ENCODE peak calls at places on chromosomes 12 and 14, in eight cellular contexts. J is HepG2; Y is activated T-cell treated with anti-CD3 and anti-CD28 coated beads for 1 hour; C is Right ventricle myocardium inferior; K is NCI-H1092 treated with DMSO at 0.1 percent for 48 hours; N is stimulated activated CD4-positive, alpha-beta T cell treated with anti-CD3 and anti-CD28 coated beads, Interleukin-2, amount 100 ng/mL, for 4 hours; Q is Calu3; R is NCI-H187 treated with DMSO at 0.1 percent for 48 hours. V is an unnamed sample.

GRCh38 chr14:24398943-24399801 is at the start of gene NYNRIN:
- DNase-seq in Q (peak), N (no peak), K (peak), C (no peak), Y (peak), R (no peak), J (no peak), V (no peak)

GRCh38 chr14:60999536-60999935 is 18.5 kb downstream of the SLC38A6 start:
- DNase-seq in R (no peak), J (no peak), N (no peak), Q (no peak), K (no peak), C (no peak), Y (no peak), V (no peak)

GRCh38 chr12:131832393-131833231 is 4.4 kb downstream of the MMP17 start:
- DNase-seq in J (no peak), C (peak), R (no peak), Y (no peak), N (no peak), K (peak), Q (peak), V (peak)

GRCh38 chr14:51873221-51873893 is 12.9 kb downstream of the GNG2 start:
- DNase-seq in Q (peak), J (no peak), R (no peak), K (peak), N (no peak), C (no peak), Y (no peak), V (no peak)

GRCh38 chr12:124874188-124874587 is 10.5 kb upstream of the SCARB1 start:
- DNase-seq in Q (no peak), R (no peak), Y (no peak), C (no peak), K (no peak), N (no peak), J (no peak), V (no peak)

GRCh38 chr12:109542014-109542413 is 31.3 kb downstream of the MMAB start:
- DNase-seq in J (no peak), Y (no peak), R (no peak), Q (no peak), N (no peak), K (no peak), C (no peak), V (no peak)

GRCh38 chr14:105940534-105941225 is 414.3 kb downstream of the TMEM121 start:
- DNase-seq in Y (no peak), J (no peak), N (no peak), C (no peak), K (no peak), R (no peak), Q (no peak), V (no peak)

GRCh38 chr14:103597623-103598372 is 31.2 kb upstream of the KLC1 start:
- DNase-seq in K (no peak), Y (no peak), Q (peak), J (no peak), R (no peak), C (no peak), N (no peak), V (no peak)

GRCh38 chr12:129393357-129393937 is 510.4 kb downstream of the TMEM132D start:
- DNase-seq in R (no peak), Q (no peak), J (no peak), C (no peak), N (no peak), K (no peak), Y (no peak), V (no peak)

GRCh38 chr12:98574110-98574509 is 19.4 kb upstream of the SLC25A3 start:
- DNase-seq in J (peak), N (no peak), Q (no peak), K (no peak), C (no peak), Y (no peak), R (no peak), V (no peak)

GRCh38 chr12:27822076-27822712 is 42.2 kb upstream of the MANSC4 start:
- DNase-seq in N (peak), R (no peak), Y (peak), J (no peak), K (no peak), Q (no peak), C (no peak), V (no peak)

GRCh38 chr12:5510251-5510805 is 78.4 kb downstream of the NTF3 start:
- DNase-seq in C (no peak), K (no peak), Y (no peak), R (no peak), Q (no peak), J (no peak), N (no peak), V (no peak)

GRCh38 chr12:30847259-30847658 is 79.3 kb upstream of the TSPAN11 start:
- DNase-seq in N (no peak), R (peak), K (peak), Y (no peak), J (peak), C (no peak), Q (peak), V (peak)

GRCh38 chr14:96752594-96752993 is 44.6 kb upstream of the VRK1 start:
- DNase-seq in R (no peak), K (no peak), N (no peak), J (no peak), C (no peak), Q (no peak), Y (no peak), V (no peak)

GRCh38 chr12:1305063-1305434 is 289.3 kb downstream of the FBXL14 start:
- DNase-seq in C (no peak), K (no peak), R (no peak), J (no peak), Q (no peak), Y (no peak), N (no peak), V (no peak)

GRCh38 chr14:101980700-101981099 is 16.3 kb downstream of the DYNC1H1 start:
- DNase-seq in C (no peak), N (no peak), Y (no peak), Q (peak), K (no peak), J (peak), R (no peak), V (peak)

GRCh38 chr12:93010461-93010860 is 81.4 kb upstream of the EEA1 start:
- DNase-seq in Q (no peak), R (no peak), Y (no peak), N (no peak), K (no peak), C (no peak), J (no peak), V (no peak)

GRCh38 chr14:24398298-24398942 is 383 bp upstream of the NYNRIN start:
- DNase-seq in Q (peak), K (peak), J (no peak), N (no peak), Y (no peak), C (peak), R (no peak), V (no peak)

GRCh38 chr14:89828473-89829200 is 125.9 kb downstream of the EFCAB11 start:
- DNase-seq in K (no peak), Q (no peak), Y (no peak), C (no peak), R (no peak), N (no peak), J (no peak), V (no peak)

GRCh38 chr14:59207506-59207933 is 19.1 kb downstream of the DAAM1 start:
- DNase-seq in R (no peak), C (no peak), J (no peak), K (no peak), Q (no peak), Y (no peak), N (no peak), V (no peak)

V was measured in NCI-H460.